ENCODE peak calls at places on chromosomes 7 and 10, in five cellular contexts. A, I, T, X and C are unnamed samples.
A peak's percentile ranks its signal among the peaks of the same experiment; 100 is the strongest.

GRCh38 chr7:144087230-144087629 is 1.2 kb downstream of the OR2A12 start:
- DNase-seq in A (no peak), I (no peak), T (no peak), X (no peak), C (no peak)

GRCh38 chr10:6299234-6299633 is 96.5 kb downstream of the PFKFB3 start:
- DNase-seq in A (no peak), I (no peak), T (no peak), X (no peak), C (peak; percentile 79)

GRCh38 chr10:29946953-29947700 is 112.3 kb downstream of the JCAD start:
- DNase-seq in A (no peak), I (no peak), T (no peak), X (peak; percentile 91), C (peak; percentile 73)

GRCh38 chr10:129534826-129535225 is 67.8 kb downstream of the MGMT start:
- DNase-seq in A (no peak), I (no peak), T (no peak), X (no peak), C (no peak)

GRCh38 chr7:18927134-18927533 is 190.3 kb downstream of the TWIST1 start:
- DNase-seq in A (no peak), I (no peak), T (no peak), X (peak; percentile 22), C (no peak)

GRCh38 chr7:27154901-27155815 is 1.3 kb downstream of the HOXA7 start:
- DNase-seq in A (no peak), I (no peak), T (no peak), X (no peak), C (no peak)

GRCh38 chr7:45007571-45008328 is 7.7 kb downstream of the CCM2 start:
- DNase-seq in A (no peak), I (no peak), T (no peak), X (no peak), C (no peak)

GRCh38 chr10:124686707-124687376 is 57.3 kb downstream of the FAM53B start:
- DNase-seq in A (no peak), I (no peak), T (no peak), X (no peak), C (no peak)

GRCh38 chr7:34756025-34756437 is 98.0 kb downstream of the NPSR1 start:
- DNase-seq in A (no peak), I (no peak), T (peak; percentile 40), X (no peak), C (peak; percentile 30)

GRCh38 chr10:112959207-112959838 is 9.3 kb downstream of the TCF7L2 start:
- DNase-seq in A (no peak), I (no peak), T (no peak), X (no peak), C (no peak)

GRCh38 chr10:78552261-78552811 is 516.4 kb upstream of the ZMIZ1 start:
- DNase-seq in A (no peak), I (no peak), T (no peak), X (peak; percentile 94), C (peak; percentile 28)

GRCh38 chr10:17923728-17924127 is 28.0 kb upstream of the SLC39A12 start:
- DNase-seq in A (no peak), I (no peak), T (no peak), X (peak; percentile 84), C (peak; percentile 15)

GRCh38 chr10:50501478-50501877 is 122.3 kb downstream of the SGMS1 start:
- DNase-seq in A (no peak), I (no peak), T (no peak), X (no peak), C (no peak)

GRCh38 chr10:28719789-28720436 is 42.6 kb downstream of the BAMBI start:
- DNase-seq in A (no peak), I (no peak), T (no peak), X (no peak), C (no peak)

GRCh38 chr10:77544607-77545006 is 93.0 kb downstream of the KCNMA1 start:
- DNase-seq in A (no peak), I (no peak), T (no peak), X (no peak), C (no peak)

GRCh38 chr7:131602994-131603372 is 46.6 kb upstream of the PODXL start:
- DNase-seq in A (no peak), I (no peak), T (no peak), X (no peak), C (no peak)

GRCh38 chr7:102978280-102978679 is 65.5 kb downstream of the LRRC17 start:
- DNase-seq in A (no peak), I (no peak), T (no peak), X (peak; percentile 27), C (peak; percentile 21)

GRCh38 chr7:46764100-46764941 is 817.6 kb downstream of the TNS3 start:
- DNase-seq in A (no peak), I (no peak), T (no peak), X (peak; percentile 95), C (peak; percentile 41)

GRCh38 chr10:25504306-25504705 is 329.5 kb downstream of the GPR158 start:
- DNase-seq in A (no peak), I (no peak), T (no peak), X (no peak), C (no peak)

GRCh38 chr7:114418117-114418516 is 3.5 kb downstream of the FOXP2 start:
- DNase-seq in A (no peak), I (no peak), T (peak; percentile 70), X (no peak), C (no peak)

GRCh38 chr10:112711366-112711765 is 238.7 kb upstream of the TCF7L2 start:
- DNase-seq in A (no peak), I (no peak), T (no peak), X (no peak), C (no peak)

GRCh38 chr7:119983468-119983867 is 289.5 kb upstream of the KCND2 start:
- DNase-seq in A (no peak), I (no peak), T (no peak), X (no peak), C (no peak)

GRCh38 chr10:132574783-132575319 is 37.3 kb downstream of the INPP5A start:
- DNase-seq in A (no peak), I (no peak), T (no peak), X (peak; percentile 76), C (no peak)

GRCh38 chr10:102384606-102385429 is 10.7 kb upstream of the NFKB2 start:
- DNase-seq in A (no peak), I (no peak), T (no peak), X (no peak), C (no peak)

GRCh38 chr10:42958142-42958868 is 118.6 kb upstream of the RET start:
- DNase-seq in A (no peak), I (no peak), T (no peak), X (no peak), C (peak; percentile 34)

GRCh38 chr7:78020874-78021249 is 222.3 kb downstream of the PHTF2 start:
- DNase-seq in A (no peak), I (no peak), T (no peak), X (no peak), C (no peak)

GRCh38 chr10:120460191-120460590 is 3.2 kb downstream of the PLPP4 start:
- DNase-seq in A (no peak), I (no peak), T (no peak), X (no peak), C (no peak)

GRCh38 chr10:62805139-62806092 is 896 bp downstream of the ADO start:
- DNase-seq in A (no peak), I (peak; percentile 35), T (peak; percentile 23), X (no peak), C (peak; percentile 29)

GRCh38 chr7:318476-319266 is 28.7 kb downstream of the FOXL3 start:
- DNase-seq in A (no peak), I (no peak), T (no peak), X (no peak), C (peak; percentile 42)

GRCh38 chr7:104045183-104045582 is 55.7 kb upstream of the RELN start:
- DNase-seq in A (no peak), I (no peak), T (no peak), X (no peak), C (no peak)

GRCh38 chr10:43205681-43206390 is 61.0 kb downstream of the RASGEF1A start:
- DNase-seq in A (no peak), I (no peak), T (no peak), X (no peak), C (peak; percentile 9)

GRCh38 chr7:2668401-2668800 is 19.6 kb upstream of the AMZ1 start:
- DNase-seq in A (no peak), I (no peak), T (no peak), X (no peak), C (no peak)

GRCh38 chr10:131174651-131175540 is 136.6 kb downstream of the TCERG1L start:
- DNase-seq in A (no peak), I (no peak), T (no peak), X (no peak), C (no peak)

GRCh38 chr7:143314107-143314506 is 1.8 kb upstream of the CLCN1 start:
- DNase-seq in A (no peak), I (no peak), T (no peak), X (no peak), C (no peak)